ENCODE peak calls at places on chromosomes 11 and 22, in seven cellular contexts. N is GM13977; C is kidney epithelial cell; G is KBM-7; Q is GM23338; Y is stimulated activated CD4-positive, alpha-beta T cell treated with anti-CD3 and anti-CD28 coated beads, Interleukin-15, amount 100 ng/mL, for 1 hour; J is fibroblast of the aortic adventitia. B is an unnamed sample.

GRCh38 chr11:132895340-132895739 is 637.0 kb downstream of the OPCML start:
- DNase-seq in N (no peak), G (no peak), C (peak), Q (no peak), J (no peak), Y (no peak), B (no peak)

GRCh38 chr22:45597460-45598192 is 74.0 kb upstream of the ATXN10 start:
- DNase-seq in C (no peak), J (no peak), G (no peak), N (no peak), Q (no peak), Y (no peak), B (peak)

GRCh38 chr11:96306933-96307747 is 35.9 kb downstream of the MAML2 start:
- DNase-seq in J (peak), G (no peak), Q (peak), N (no peak), Y (no peak), C (peak), B (peak)

GRCh38 chr22:43488031-43488892 is 76.4 kb downstream of the MPPED1 start:
- DNase-seq in G (no peak), N (no peak), Y (no peak), J (peak), C (no peak), Q (no peak), B (no peak)

GRCh38 chr11:84103096-84103495 is 816.9 kb upstream of the CCDC90B start:
- DNase-seq in N (no peak), J (no peak), G (no peak), Y (no peak), Q (peak), C (no peak), B (no peak)

GRCh38 chr11:3375552-3375951 is 3.4 kb downstream of the ZNF195 start:
- DNase-seq in N (no peak), Q (no peak), J (peak), C (no peak), Y (no peak), G (no peak), B (no peak)

GRCh38 chr11:66639066-66639813 is 737 bp downstream of the RBM4 start:
- DNase-seq in J (peak), G (peak), N (no peak), Y (no peak), C (no peak), Q (peak), B (peak)

GRCh38 chr22:35839811-35840739 is 122.4 kb downstream of the APOL5 start:
- DNase-seq in J (peak), Y (no peak), C (peak), G (peak), N (no peak), Q (peak), B (peak)

GRCh38 chr11:125886997-125887372 is 483 bp upstream of the HYLS1 start:
- DNase-seq in C (no peak), G (no peak), Y (no peak), N (peak), Q (peak), J (peak), B (no peak)

GRCh38 chr11:118918128-118918685 is 7.5 kb downstream of the BCL9L start:
- DNase-seq in G (no peak), J (peak), Y (no peak), N (no peak), C (no peak), Q (peak), B (no peak)

GRCh38 chr11:18005376-18006129 is 7.3 kb downstream of the SERGEF start:
- DNase-seq in N (no peak), C (no peak), Q (no peak), J (no peak), G (no peak), Y (no peak), B (peak)

GRCh38 chr11:71499546-71499945 is 27.5 kb upstream of the KRTAP5-7 start:
- DNase-seq in Y (no peak), C (no peak), G (no peak), J (no peak), Q (no peak), N (no peak), B (no peak)

GRCh38 chr11:34929794-34930763 is 13.7 kb downstream of the PDHX start:
- DNase-seq in Y (no peak), Q (no peak), J (no peak), C (no peak), N (no peak), G (no peak), B (no peak)

GRCh38 chr11:73141031-73141308 is 1.1 kb downstream of the FCHSD2 start:
- DNase-seq in Q (no peak), J (no peak), C (no peak), G (no peak), N (peak), Y (peak), B (no peak)

GRCh38 chr22:19814428-19814827 is 40.2 kb downstream of the GNB1L start:
- DNase-seq in J (no peak), N (no peak), Q (no peak), Y (no peak), C (no peak), G (no peak), B (no peak)

GRCh38 chr11:102476812-102477211 is 24.2 kb upstream of the TMEM123 start:
- DNase-seq in C (no peak), Q (no peak), Y (no peak), G (peak), N (no peak), J (no peak), B (peak)

GRCh38 chr11:34647131-34647530 is 26.2 kb downstream of the EHF start:
- DNase-seq in J (no peak), N (no peak), C (no peak), Q (no peak), G (no peak), Y (no peak), B (no peak)

B was measured in OCI-M1.